ENCODE peak calls at places on chromosome 13, in five cellular contexts. One of them, this sample, is unnamed. For H3K4me1, the result is how much of the 10 kb centered on the place peaks cover.

GRCh38 chr13:40624338-40624737 is 42.1 kb downstream of the FOXO1 start:
- DNase-seq in HCT116: no peak
- DNase-seq in pancreas: no peak
- DNase-seq in cardiac muscle cell: peak
- DNase-seq in neuronal stem cell: no peak
- DNase-seq in this sample: no peak

GRCh38 chr13:74979703-74980102 is 502.3 kb downstream of the TBC1D4 start:
- DNase-seq in HCT116: no peak
- DNase-seq in pancreas: no peak
- DNase-seq in cardiac muscle cell: no peak
- DNase-seq in neuronal stem cell: no peak
- DNase-seq in this sample: no peak

GRCh38 chr13:74570834-74571233 is 436.6 kb upstream of the KLF12 start:
- DNase-seq in HCT116: peak
- DNase-seq in pancreas: no peak
- DNase-seq in cardiac muscle cell: peak
- DNase-seq in neuronal stem cell: no peak
- DNase-seq in this sample: no peak

GRCh38 chr13:30143671-30144400 is 163.5 kb downstream of the KATNAL1 start:
- DNase-seq in HCT116: no peak
- DNase-seq in pancreas: no peak
- DNase-seq in cardiac muscle cell: peak
- DNase-seq in neuronal stem cell: no peak
- DNase-seq in this sample: no peak

GRCh38 chr13:95564948-95565347 is 12.4 kb downstream of the CLDN10 start:
- DNase-seq in HCT116: no peak
- DNase-seq in pancreas: no peak
- DNase-seq in cardiac muscle cell: peak
- DNase-seq in neuronal stem cell: no peak
- DNase-seq in this sample: no peak

GRCh38 chr13:42969558-42970172 is 22.4 kb downstream of the EPSTI1 start:
- DNase-seq in HCT116: peak
- DNase-seq in pancreas: peak
- DNase-seq in cardiac muscle cell: peak
- DNase-seq in neuronal stem cell: peak
- DNase-seq in this sample: peak

GRCh38 chr13:52459668-52460067 is 4.4 kb downstream of the CKAP2 start:
- DNase-seq in HCT116: no peak
- DNase-seq in pancreas: no peak
- DNase-seq in cardiac muscle cell: peak
- DNase-seq in neuronal stem cell: no peak
- DNase-seq in this sample: no peak

GRCh38 chr13:101493541-101493940 is 41.1 kb downstream of the ITGBL1 start:
- DNase-seq in HCT116: no peak
- DNase-seq in pancreas: no peak
- DNase-seq in cardiac muscle cell: no peak
- DNase-seq in neuronal stem cell: no peak
- DNase-seq in this sample: no peak

GRCh38 chr13:21898990-21899389 is 228.1 kb downstream of the FGF9 start:
- DNase-seq in HCT116: no peak
- DNase-seq in pancreas: no peak
- DNase-seq in cardiac muscle cell: no peak
- DNase-seq in neuronal stem cell: no peak
- DNase-seq in this sample: no peak

GRCh38 chr13:104098421-104098820 is 1032.2 kb upstream of the SLC10A2 start:
- DNase-seq in HCT116: no peak
- DNase-seq in pancreas: no peak
- DNase-seq in cardiac muscle cell: peak
- DNase-seq in neuronal stem cell: no peak
- DNase-seq in this sample: no peak

GRCh38 chr13:93775027-93775426 is 548.4 kb downstream of the GPC6 start:
- DNase-seq in HCT116: no peak
- DNase-seq in pancreas: no peak
- DNase-seq in cardiac muscle cell: no peak
- DNase-seq in neuronal stem cell: no peak
- DNase-seq in this sample: no peak

GRCh38 chr13:109160887-109161669 is 531.7 kb downstream of the MYO16 start:
- DNase-seq in HCT116: no peak
- DNase-seq in pancreas: no peak
- DNase-seq in cardiac muscle cell: no peak
- DNase-seq in neuronal stem cell: no peak
- DNase-seq in this sample: no peak

GRCh38 chr13:61432029-61432428 is 16.4 kb upstream of the PCDH20 start:
- DNase-seq in HCT116: no peak
- DNase-seq in pancreas: no peak
- DNase-seq in cardiac muscle cell: no peak
- DNase-seq in neuronal stem cell: no peak
- DNase-seq in this sample: no peak

GRCh38 chr13:97371486-97372109 is 62.4 kb upstream of the RAP2A start:
- DNase-seq in HCT116: no peak
- DNase-seq in pancreas: no peak
- DNase-seq in cardiac muscle cell: no peak
- DNase-seq in neuronal stem cell: no peak
- DNase-seq in this sample: no peak

GRCh38 chr13:25253702-25254101 is 33.6 kb downstream of the MTMR6 start:
- DNase-seq in HCT116: no peak
- DNase-seq in pancreas: no peak
- DNase-seq in cardiac muscle cell: no peak
- DNase-seq in neuronal stem cell: no peak
- DNase-seq in this sample: no peak

GRCh38 chr13:30718661-30719520 is 16.5 kb upstream of the ALOX5AP start:
- DNase-seq in HCT116: peak
- DNase-seq in pancreas: no peak
- DNase-seq in cardiac muscle cell: peak
- DNase-seq in neuronal stem cell: no peak
- DNase-seq in this sample: no peak

GRCh38 chr13:59332966-59333365 is 830.8 kb downstream of the DIAPH3 start:
- DNase-seq in HCT116: no peak
- DNase-seq in pancreas: no peak
- DNase-seq in cardiac muscle cell: no peak
- DNase-seq in neuronal stem cell: no peak
- DNase-seq in this sample: no peak

GRCh38 chr13:43307921-43308433 is 284.6 kb downstream of the DNAJC15 start:
- DNase-seq in HCT116: no peak
- DNase-seq in pancreas: peak
- DNase-seq in cardiac muscle cell: peak
- DNase-seq in neuronal stem cell: no peak
- DNase-seq in this sample: no peak

GRCh38 chr13:23570099-23570926 is at the start of gene TNFRSF19:
- DNase-seq in HCT116: no peak
- DNase-seq in pancreas: no peak
- DNase-seq in cardiac muscle cell: peak
- DNase-seq in neuronal stem cell: no peak
- DNase-seq in this sample: no peak

GRCh38 chr13:51804295-51805172 is 571 bp upstream of the DHRS12 start:
- DNase-seq in HCT116: no peak
- DNase-seq in pancreas: peak
- DNase-seq in cardiac muscle cell: no peak
- DNase-seq in neuronal stem cell: no peak
- DNase-seq in this sample: peak

GRCh38 chr13:20006206-20006605 is 47.7 kb downstream of the ZMYM2 start:
- DNase-seq in HCT116: no peak
- DNase-seq in pancreas: no peak
- DNase-seq in cardiac muscle cell: no peak
- DNase-seq in neuronal stem cell: no peak
- DNase-seq in this sample: no peak

GRCh38 chr13:20127563-20128458 is 33.0 kb downstream of the GJA3 start:
- DNase-seq in HCT116: no peak
- DNase-seq in pancreas: peak
- DNase-seq in cardiac muscle cell: peak
- DNase-seq in neuronal stem cell: peak
- DNase-seq in this sample: peak

GRCh38 chr13:40644838-40645620 is 21.4 kb downstream of the FOXO1 start:
- DNase-seq in HCT116: no peak
- DNase-seq in pancreas: no peak
- DNase-seq in cardiac muscle cell: no peak
- DNase-seq in neuronal stem cell: no peak
- DNase-seq in this sample: no peak

GRCh38 chr13:74132152-74132767 is 1.9 kb downstream of the KLF12 start:
- DNase-seq in HCT116: no peak
- DNase-seq in pancreas: no peak
- DNase-seq in cardiac muscle cell: peak
- DNase-seq in neuronal stem cell: no peak
- DNase-seq in this sample: peak

GRCh38 chr13:105969761-105970160 is 565.7 kb downstream of the EFNB2 start:
- DNase-seq in HCT116: peak
- DNase-seq in pancreas: no peak
- DNase-seq in cardiac muscle cell: no peak
- DNase-seq in neuronal stem cell: no peak
- DNase-seq in this sample: no peak

GRCh38 chr13:20945952-20946383 is 43.4 kb upstream of the XPO4 start:
- DNase-seq in HCT116: no peak
- DNase-seq in pancreas: peak
- DNase-seq in cardiac muscle cell: peak
- DNase-seq in neuronal stem cell: no peak
- DNase-seq in this sample: no peak

GRCh38 chr13:27183561-27184147 is 12.0 kb upstream of the USP12 start:
- DNase-seq in HCT116: no peak
- DNase-seq in pancreas: no peak
- DNase-seq in cardiac muscle cell: peak
- DNase-seq in neuronal stem cell: no peak
- DNase-seq in this sample: no peak

GRCh38 chr13:110319774-110320509 is 12.9 kb downstream of the COL4A2 start:
- DNase-seq in HCT116: peak
- DNase-seq in pancreas: peak
- DNase-seq in cardiac muscle cell: peak
- DNase-seq in neuronal stem cell: no peak
- DNase-seq in this sample: no peak
- H3K4me1 ChIP-seq in HCT116: under half
- H3K4me1 ChIP-seq in pancreas: under half
- H3K4me1 ChIP-seq in cardiac muscle cell: under half
- H3K4me1 ChIP-seq in neuronal stem cell: under half
- H3K4me1 ChIP-seq in this sample: under half

GRCh38 chr13:98567140-98567539 is 9.8 kb downstream of the STK24 start:
- DNase-seq in HCT116: no peak
- DNase-seq in pancreas: no peak
- DNase-seq in cardiac muscle cell: no peak
- DNase-seq in neuronal stem cell: no peak
- DNase-seq in this sample: no peak
- H3K4me1 ChIP-seq in HCT116: under half
- H3K4me1 ChIP-seq in pancreas: under half
- H3K4me1 ChIP-seq in cardiac muscle cell: under half
- H3K4me1 ChIP-seq in neuronal stem cell: under half
- H3K4me1 ChIP-seq in this sample: half or more

DNA sequence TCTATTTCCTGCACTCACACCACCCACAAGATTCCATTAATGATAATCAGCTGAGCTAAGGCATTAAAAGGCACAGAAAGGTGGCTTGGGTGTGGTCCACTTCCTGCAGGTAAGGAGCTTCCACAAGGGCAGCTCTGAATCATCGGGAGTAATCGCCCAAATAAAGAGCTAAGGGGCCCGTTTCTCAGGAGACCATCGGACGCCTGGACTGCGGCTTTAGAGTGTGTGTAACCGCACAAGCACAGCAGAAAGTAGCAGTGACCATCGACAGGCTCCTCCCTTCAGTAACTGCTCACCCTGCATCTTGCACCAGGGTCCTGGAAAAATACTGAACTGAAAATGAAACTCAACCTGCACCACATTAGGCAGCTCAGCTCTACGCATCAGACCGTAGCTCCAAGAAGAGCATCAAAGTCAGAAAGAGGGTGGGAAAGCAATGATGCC is 6.0 kb downstream of the STK24 start:
- DNase-seq in HCT116: peak
- DNase-seq in pancreas: no peak
- DNase-seq in cardiac muscle cell: no peak
- DNase-seq in neuronal stem cell: no peak
- DNase-seq in this sample: peak
- H3K4me1 ChIP-seq in HCT116: half or more
- H3K4me1 ChIP-seq in pancreas: under half
- H3K4me1 ChIP-seq in cardiac muscle cell: under half
- H3K4me1 ChIP-seq in neuronal stem cell: under half
- H3K4me1 ChIP-seq in this sample: half or more

GRCh38 chr13:48833412-48833811 is 142.3 kb upstream of the FNDC3A start:
- DNase-seq in HCT116: no peak
- DNase-seq in pancreas: no peak
- DNase-seq in cardiac muscle cell: no peak
- DNase-seq in neuronal stem cell: no peak
- DNase-seq in this sample: no peak
- H3K4me1 ChIP-seq in HCT116: under half
- H3K4me1 ChIP-seq in pancreas: under half
- H3K4me1 ChIP-seq in cardiac muscle cell: under half
- H3K4me1 ChIP-seq in neuronal stem cell: under half
- H3K4me1 ChIP-seq in this sample: under half

DNA sequence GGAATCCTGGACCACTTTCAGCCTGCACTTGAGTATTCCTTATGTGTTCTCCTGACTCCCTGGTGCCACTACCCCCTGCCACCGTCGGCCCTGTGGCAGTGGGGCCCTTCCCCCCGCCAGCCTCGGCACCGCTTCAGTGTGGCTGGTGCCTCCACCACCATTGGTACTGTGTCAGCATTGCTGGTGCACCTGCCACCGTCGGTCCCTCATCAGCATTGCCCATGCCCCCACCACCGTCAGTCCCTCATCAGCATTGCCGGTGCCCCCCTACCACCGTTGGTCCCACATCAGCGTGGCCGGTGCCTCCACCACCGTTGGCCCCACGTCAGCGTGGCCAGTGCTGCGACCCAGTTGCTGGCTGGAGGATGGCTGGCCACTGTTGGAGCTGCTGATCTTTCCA is 228.5 kb downstream of the TM9SF2 start:
- DNase-seq in HCT116: no peak
- DNase-seq in pancreas: no peak
- DNase-seq in cardiac muscle cell: no peak
- DNase-seq in neuronal stem cell: no peak
- DNase-seq in this sample: no peak
- H3K4me1 ChIP-seq in HCT116: under half
- H3K4me1 ChIP-seq in pancreas: under half
- H3K4me1 ChIP-seq in cardiac muscle cell: under half
- H3K4me1 ChIP-seq in neuronal stem cell: under half
- H3K4me1 ChIP-seq in this sample: under half

GRCh38 chr13:111177081-111177711 is 62.1 kb downstream of the ARHGEF7 start:
- DNase-seq in HCT116: no peak
- DNase-seq in pancreas: no peak
- DNase-seq in cardiac muscle cell: peak
- DNase-seq in neuronal stem cell: no peak
- DNase-seq in this sample: peak

GRCh38 chr13:111175948-111176347 is 60.8 kb downstream of the ARHGEF7 start:
- DNase-seq in HCT116: no peak
- DNase-seq in pancreas: no peak
- DNase-seq in cardiac muscle cell: no peak
- DNase-seq in neuronal stem cell: no peak
- DNase-seq in this sample: no peak

GRCh38 chr13:111176421-111176820 is 61.3 kb downstream of the ARHGEF7 start:
- DNase-seq in HCT116: no peak
- DNase-seq in pancreas: no peak
- DNase-seq in cardiac muscle cell: no peak
- DNase-seq in neuronal stem cell: no peak
- DNase-seq in this sample: no peak

GRCh38 chr13:111174377-111174776 is 59.3 kb downstream of the ARHGEF7 start:
- DNase-seq in HCT116: no peak
- DNase-seq in pancreas: no peak
- DNase-seq in cardiac muscle cell: no peak
- DNase-seq in neuronal stem cell: no peak
- DNase-seq in this sample: no peak

DNA sequence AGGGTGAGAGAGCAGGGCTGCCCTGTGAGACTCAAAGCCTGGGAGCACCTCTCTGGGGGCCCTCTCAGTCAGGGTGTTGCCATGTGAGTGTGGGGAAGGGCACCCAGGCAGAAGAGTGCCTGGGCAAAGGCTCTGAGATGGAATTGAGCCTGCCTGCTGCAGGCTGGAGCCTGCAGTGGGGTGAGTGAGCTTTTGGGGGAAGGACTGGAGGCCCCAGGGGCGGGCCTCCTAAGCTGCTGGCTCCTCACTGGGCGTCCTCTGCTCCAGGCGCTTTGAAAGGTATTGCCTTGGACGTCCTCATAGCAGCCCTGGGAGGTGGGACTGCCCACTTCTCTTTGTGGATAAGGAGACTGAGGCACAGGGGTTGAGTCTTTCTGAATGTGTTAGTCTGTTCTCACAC is 60.3 kb downstream of the ARHGEF7 start:
- DNase-seq in HCT116: no peak
- DNase-seq in pancreas: no peak
- DNase-seq in cardiac muscle cell: no peak
- DNase-seq in neuronal stem cell: no peak
- DNase-seq in this sample: no peak
- H3K4me1 ChIP-seq in HCT116: under half
- H3K4me1 ChIP-seq in pancreas: under half
- H3K4me1 ChIP-seq in cardiac muscle cell: under half
- H3K4me1 ChIP-seq in neuronal stem cell: under half
- H3K4me1 ChIP-seq in this sample: half or more